ENCODE peak calls at places on chromosomes 4 and X, in five cellular contexts. One of them, this sample, is unnamed.

GRCh38 chr4:127788517-127788916 is 6.4 kb downstream of the HSPA4L start:
- DNase-seq in K562: no peak
- DNase-seq in H1: no peak
- DNase-seq in HepG2: peak
- DNase-seq in WTC11: no peak
- DNase-seq in this sample: peak

GRCh38 chr4:99720206-99720605 is 62.6 kb upstream of the C4orf54 start:
- DNase-seq in K562: no peak
- DNase-seq in H1: no peak
- DNase-seq in HepG2: no peak
- DNase-seq in WTC11: no peak
- DNase-seq in this sample: no peak

GRCh38 chr4:141416677-141417363 is 196.1 kb downstream of the ZNF330 start:
- DNase-seq in K562: no peak
- DNase-seq in H1: no peak
- DNase-seq in HepG2: no peak
- DNase-seq in WTC11: peak
- DNase-seq in this sample: peak

GRCh38 chr4:183408791-183409190 is 35.6 kb upstream of the CDKN2AIP start:
- DNase-seq in K562: no peak
- DNase-seq in H1: no peak
- DNase-seq in HepG2: no peak
- DNase-seq in WTC11: no peak
- DNase-seq in this sample: no peak

GRCh38 chr4:74320559-74321118 is 12.4 kb downstream of the EPGN start:
- DNase-seq in K562: peak
- DNase-seq in H1: peak
- DNase-seq in HepG2: peak
- DNase-seq in WTC11: peak
- DNase-seq in this sample: peak

GRCh38 chrX:147838465-147839131 is 73.1 kb upstream of the FMR1 start:
- DNase-seq in K562: no peak
- DNase-seq in H1: no peak
- DNase-seq in HepG2: peak
- DNase-seq in WTC11: no peak
- DNase-seq in this sample: peak

GRCh38 chr4:109440948-109441347 is 7.3 kb downstream of the SEC24B start:
- DNase-seq in K562: no peak
- DNase-seq in H1: no peak
- DNase-seq in HepG2: no peak
- DNase-seq in WTC11: no peak
- DNase-seq in this sample: no peak

GRCh38 chrX:18354369-18355329 is at the start of gene SCML2:
- DNase-seq in K562: peak
- DNase-seq in H1: no peak
- DNase-seq in HepG2: peak
- DNase-seq in WTC11: peak
- DNase-seq in this sample: peak

GRCh38 chr4:36082817-36083216 is 161.5 kb downstream of the ARAP2 start:
- DNase-seq in K562: no peak
- DNase-seq in H1: no peak
- DNase-seq in HepG2: no peak
- DNase-seq in WTC11: no peak
- DNase-seq in this sample: no peak

GRCh38 chr4:153676984-153677383 is 7.1 kb upstream of the TLR2 start:
- DNase-seq in K562: no peak
- DNase-seq in H1: no peak
- DNase-seq in HepG2: no peak
- DNase-seq in WTC11: no peak
- DNase-seq in this sample: no peak

GRCh38 chr4:167613381-167613780 is 379.1 kb upstream of the SPOCK3 start:
- DNase-seq in K562: no peak
- DNase-seq in H1: no peak
- DNase-seq in HepG2: no peak
- DNase-seq in WTC11: no peak
- DNase-seq in this sample: no peak

GRCh38 chr4:26985836-26986235 is 125.2 kb downstream of the STIM2 start:
- DNase-seq in K562: no peak
- DNase-seq in H1: no peak
- DNase-seq in HepG2: no peak
- DNase-seq in WTC11: no peak
- DNase-seq in this sample: no peak

GRCh38 chr4:122826000-122826595 is 533 bp upstream of the FGF2 start:
- DNase-seq in K562: no peak
- DNase-seq in H1: no peak
- DNase-seq in HepG2: no peak
- DNase-seq in WTC11: no peak
- DNase-seq in this sample: peak

GRCh38 chr4:138697771-138698170 is 317.8 kb upstream of the NOCT start:
- DNase-seq in K562: no peak
- DNase-seq in H1: no peak
- DNase-seq in HepG2: no peak
- DNase-seq in WTC11: no peak
- DNase-seq in this sample: no peak

GRCh38 chrX:107227780-107228485 is 21.5 kb downstream of the DNAAF6 start:
- DNase-seq in K562: no peak
- DNase-seq in H1: no peak
- DNase-seq in HepG2: no peak
- DNase-seq in WTC11: no peak
- DNase-seq in this sample: no peak

GRCh38 chr4:70713453-70714026 is 8.2 kb upstream of the RUFY3 start:
- DNase-seq in K562: no peak
- DNase-seq in H1: no peak
- DNase-seq in HepG2: no peak
- DNase-seq in WTC11: no peak
- DNase-seq in this sample: peak

GRCh38 chr4:37812713-37813112 is 13.8 kb upstream of the PGM2 start:
- DNase-seq in K562: no peak
- DNase-seq in H1: no peak
- DNase-seq in HepG2: no peak
- DNase-seq in WTC11: no peak
- DNase-seq in this sample: no peak

GRCh38 chr4:38523524-38524448 is 140.2 kb upstream of the KLF3 start:
- DNase-seq in K562: peak
- DNase-seq in H1: no peak
- DNase-seq in HepG2: no peak
- DNase-seq in WTC11: no peak
- DNase-seq in this sample: no peak

GRCh38 chr4:3384391-3384770 is 57.4 kb upstream of the HGFAC start:
- DNase-seq in K562: no peak
- DNase-seq in H1: no peak
- DNase-seq in HepG2: no peak
- DNase-seq in WTC11: no peak
- DNase-seq in this sample: no peak

GRCh38 chr4:3386486-3386885 is 55.3 kb upstream of the HGFAC start:
- DNase-seq in K562: no peak
- DNase-seq in H1: no peak
- DNase-seq in HepG2: no peak
- DNase-seq in WTC11: no peak
- DNase-seq in this sample: no peak

GRCh38 chr4:3387154-3387942 is 54.4 kb upstream of the HGFAC start:
- DNase-seq in K562: no peak
- DNase-seq in H1: no peak
- DNase-seq in HepG2: no peak
- DNase-seq in WTC11: no peak
- DNase-seq in this sample: no peak

GRCh38 chr4:3384771-3385701 is 56.7 kb upstream of the HGFAC start:
- DNase-seq in K562: no peak
- DNase-seq in H1: no peak
- DNase-seq in HepG2: peak
- DNase-seq in WTC11: no peak
- DNase-seq in this sample: no peak

DNA sequence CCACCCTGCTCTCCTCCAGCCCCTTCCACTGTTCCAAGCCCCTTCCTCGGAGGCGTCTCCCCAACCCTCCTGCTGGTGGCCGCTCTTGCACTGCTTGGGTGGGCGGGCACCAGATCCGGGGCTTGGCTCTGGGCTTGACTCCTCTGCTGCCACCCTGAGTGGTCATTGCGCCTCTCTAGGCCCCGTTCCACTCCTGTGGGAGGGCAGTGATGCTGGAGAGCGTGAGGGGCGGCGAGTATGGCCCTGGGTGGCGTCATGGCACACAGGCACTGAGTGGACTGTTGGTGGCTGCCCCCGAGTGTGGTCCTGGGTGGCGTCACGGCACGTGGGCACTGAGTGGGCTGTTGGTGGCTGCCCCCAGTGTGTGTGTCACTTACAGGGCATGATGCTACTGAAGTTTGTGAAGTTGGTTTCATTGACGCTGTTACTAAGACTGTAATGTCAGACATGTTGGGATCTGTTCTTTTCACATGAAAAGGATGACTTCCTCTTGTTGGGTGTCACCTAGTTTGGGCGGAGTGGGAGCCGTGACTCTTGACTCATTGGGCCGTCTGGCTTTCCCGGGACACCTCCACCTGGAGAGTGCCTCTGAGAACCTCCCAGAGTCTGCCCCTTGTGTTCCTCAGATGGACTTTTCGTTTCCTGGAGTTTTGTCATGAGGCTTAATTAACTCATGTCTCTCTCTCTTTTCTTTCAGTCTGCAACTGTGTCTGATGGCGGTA is 55.9 kb upstream of the HGFAC start:
- DNase-seq in K562: no peak
- DNase-seq in H1: no peak
- DNase-seq in HepG2: no peak
- DNase-seq in WTC11: no peak
- DNase-seq in this sample: no peak
- TF ChIP-seq CREB1 in K562: no peak
- TF ChIP-seq CREB1 in H1: no peak
- TF ChIP-seq CREB1 in HepG2: no peak
- TF ChIP-seq CREB1 in WTC11: no peak
- TF ChIP-seq CREB1 in this sample: no peak

GRCh38 chr4:7107166-7107905 is 39.5 kb upstream of the GRPEL1 start:
- DNase-seq in K562: no peak
- DNase-seq in H1: no peak
- DNase-seq in HepG2: no peak
- DNase-seq in WTC11: no peak
- DNase-seq in this sample: no peak

GRCh38 chr4:7110546-7110945 is 42.7 kb upstream of the GRPEL1 start:
- DNase-seq in K562: no peak
- DNase-seq in H1: no peak
- DNase-seq in HepG2: no peak
- DNase-seq in WTC11: no peak
- DNase-seq in this sample: no peak

GRCh38 chr4:7109169-7109568 is 41.3 kb upstream of the GRPEL1 start:
- DNase-seq in K562: no peak
- DNase-seq in H1: no peak
- DNase-seq in HepG2: no peak
- DNase-seq in WTC11: no peak
- DNase-seq in this sample: no peak

GRCh38 chr4:7108660-7109059 is 40.8 kb upstream of the GRPEL1 start:
- DNase-seq in K562: no peak
- DNase-seq in H1: no peak
- DNase-seq in HepG2: no peak
- DNase-seq in WTC11: no peak
- DNase-seq in this sample: no peak

GRCh38 chr4:7108046-7108625 is 40.3 kb upstream of the GRPEL1 start:
- DNase-seq in K562: no peak
- DNase-seq in H1: no peak
- DNase-seq in HepG2: no peak
- DNase-seq in WTC11: no peak
- DNase-seq in this sample: no peak
- TF ChIP-seq CREB1 in K562: no peak
- TF ChIP-seq CREB1 in H1: no peak
- TF ChIP-seq CREB1 in HepG2: no peak
- TF ChIP-seq CREB1 in WTC11: no peak
- TF ChIP-seq CREB1 in this sample: no peak

GRCh38 chr4:2058264-2059033 is 678 bp upstream of the NAT8L start:
- DNase-seq in K562: peak
- DNase-seq in H1: no peak
- DNase-seq in HepG2: no peak
- DNase-seq in WTC11: no peak
- DNase-seq in this sample: peak

GRCh38 chr4:2059726-2060577 is 825 bp downstream of the NAT8L start:
- DNase-seq in K562: no peak
- DNase-seq in H1: no peak
- DNase-seq in HepG2: no peak
- DNase-seq in WTC11: no peak
- DNase-seq in this sample: peak

GRCh38 chr4:2060578-2061207 is 1.6 kb downstream of the NAT8L start:
- DNase-seq in K562: no peak
- DNase-seq in H1: peak
- DNase-seq in HepG2: no peak
- DNase-seq in WTC11: peak
- DNase-seq in this sample: peak

GRCh38 chr4:2057382-2058065 is 1.6 kb upstream of the NAT8L start:
- DNase-seq in K562: no peak
- DNase-seq in H1: no peak
- DNase-seq in HepG2: no peak
- DNase-seq in WTC11: no peak
- DNase-seq in this sample: no peak

DNA sequence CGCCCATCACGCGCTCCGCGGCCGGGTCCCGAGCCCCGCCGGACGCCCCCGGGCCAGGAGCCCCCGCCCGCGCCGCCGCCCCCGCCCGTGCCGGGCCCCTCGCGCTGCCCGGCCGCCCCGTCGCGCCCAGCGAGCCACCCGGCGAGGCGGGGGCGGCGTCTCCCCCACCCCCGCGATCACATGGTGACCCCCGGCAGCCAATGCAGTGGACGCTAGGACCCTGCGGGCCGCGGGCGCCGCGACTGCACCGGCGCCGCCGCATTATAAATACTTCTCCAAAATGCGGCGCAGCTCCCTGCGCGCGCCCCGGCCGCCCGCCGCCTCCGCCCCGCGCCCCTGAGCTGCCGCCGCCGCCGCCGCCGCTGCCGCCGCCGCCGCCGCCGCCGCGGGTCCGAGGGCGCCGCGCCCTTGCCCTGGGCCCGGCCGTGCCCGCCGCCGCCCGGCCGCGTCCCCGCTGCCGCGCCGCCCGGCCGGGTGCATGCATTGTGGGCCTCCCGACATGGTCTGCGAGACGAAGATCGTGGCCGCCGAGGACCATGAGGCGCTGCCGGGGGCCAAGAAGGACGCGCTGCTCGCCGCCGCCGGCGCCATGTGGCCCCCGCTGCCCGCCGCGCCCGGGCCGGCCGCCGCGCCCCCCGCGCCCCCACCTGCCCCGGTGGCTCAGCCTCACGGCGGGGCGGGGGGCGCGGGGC is at the start of gene NAT8L:
- DNase-seq in K562: peak
- DNase-seq in H1: no peak
- DNase-seq in HepG2: no peak
- DNase-seq in WTC11: peak
- DNase-seq in this sample: peak
- TF ChIP-seq CREB1 in K562: no peak
- TF ChIP-seq CREB1 in H1: no peak
- TF ChIP-seq CREB1 in HepG2: no peak
- TF ChIP-seq CREB1 in WTC11: no peak
- TF ChIP-seq CREB1 in this sample: peak

GRCh38 chr4:136709897-136710296 is 822.4 kb downstream of the PCDH18 start:
- DNase-seq in K562: no peak
- DNase-seq in H1: no peak
- DNase-seq in HepG2: no peak
- DNase-seq in WTC11: no peak
- DNase-seq in this sample: no peak

DNA sequence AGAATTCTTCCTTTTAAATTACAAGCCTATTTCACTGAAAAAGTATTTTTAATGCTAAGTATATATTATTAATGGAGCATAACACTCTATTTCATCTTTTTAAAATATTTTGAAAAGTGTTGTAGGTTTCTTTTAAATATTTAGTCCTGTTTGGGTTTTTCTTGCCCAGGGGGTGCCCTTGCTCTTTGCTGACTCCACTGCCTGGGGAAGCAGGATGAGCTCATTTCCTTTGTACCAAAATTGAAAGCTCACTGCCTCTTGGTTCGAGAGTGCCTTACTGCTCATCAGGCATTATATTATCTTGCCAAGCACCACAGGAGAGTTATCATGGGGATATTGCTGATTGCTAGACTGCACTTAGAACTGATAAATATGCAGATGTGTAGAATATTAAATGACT is 819.2 kb downstream of the PCDH18 start:
- DNase-seq in K562: no peak
- DNase-seq in H1: peak
- DNase-seq in HepG2: no peak
- DNase-seq in WTC11: no peak
- DNase-seq in this sample: peak
- TF ChIP-seq CREB1 in K562: no peak
- TF ChIP-seq CREB1 in H1: no peak
- TF ChIP-seq CREB1 in HepG2: no peak
- TF ChIP-seq CREB1 in WTC11: no peak
- TF ChIP-seq CREB1 in this sample: no peak